ENCODE peak calls at places on chromosomes 4 and X, in five cellular contexts. Q, O, A, G and J are unnamed samples.

GRCh38 chrX:153687121-153688039 is at the start of gene SLC6A8:
- DNase-seq in Q (peak), A (peak), G (peak), O (peak), J (peak)

GRCh38 chr4:181364504-181364903 is 878.7 kb upstream of the TENM3 start:
- DNase-seq in A (no peak), O (no peak), G (no peak), Q (no peak), J (no peak)

GRCh38 chrX:2705036-2705435 is 13.9 kb downstream of the CD99 start:
- DNase-seq in A (no peak), G (no peak), O (no peak), Q (no peak), J (no peak)

GRCh38 chrX:10186355-10186754 is 29.6 kb downstream of the CLCN4 start:
- DNase-seq in Q (no peak), O (no peak), A (no peak), G (no peak), J (no peak)

GRCh38 chrX:108312011-108312410 is 126.2 kb downstream of the COL4A6 start:
- DNase-seq in G (no peak), O (no peak), A (no peak), Q (no peak), J (no peak)

GRCh38 chrX:115324194-115324593 is 34.7 kb downstream of the LUZP4 start:
- DNase-seq in G (no peak), A (no peak), Q (no peak), O (no peak), J (peak)

GRCh38 chr4:23733476-23733875 is 156.4 kb downstream of the PPARGC1A start:
- DNase-seq in A (no peak), Q (no peak), O (no peak), G (no peak), J (no peak)

GRCh38 chr4:123599061-123599919 is 202.7 kb downstream of the SPRY1 start:
- DNase-seq in G (no peak), Q (no peak), A (no peak), O (no peak), J (peak)

GRCh38 chrX:10280061-10280460 is 123.3 kb downstream of the CLCN4 start:
- DNase-seq in A (no peak), G (no peak), O (no peak), Q (no peak), J (no peak)

GRCh38 chr4:75107703-75108612 is 175.0 kb downstream of the PARM1 start:
- DNase-seq in G (no peak), A (no peak), O (no peak), Q (no peak), J (no peak)

GRCh38 chr4:6889101-6889735 is 20.4 kb upstream of the TBC1D14 start:
- DNase-seq in O (no peak), Q (peak), G (no peak), A (no peak), J (no peak)

GRCh38 chr4:165177725-165178666 is 29.4 kb upstream of the KLHL2 start:
- DNase-seq in G (no peak), O (no peak), Q (no peak), A (no peak), J (no peak)

GRCh38 chr4:138242830-138243149 is 641 bp upstream of the SLC7A11 start:
- DNase-seq in A (no peak), G (no peak), Q (no peak), O (no peak), J (no peak)

GRCh38 chrX:101370888-101371504 is 15.0 kb downstream of the BTK start:
- DNase-seq in Q (no peak), O (no peak), G (no peak), A (no peak), J (no peak)

GRCh38 chrX:67607436-67607835 is 63.6 kb downstream of the AR start:
- DNase-seq in A (no peak), O (no peak), G (no peak), Q (no peak), J (no peak)

GRCh38 chr4:33940281-33940680 is 2304.0 kb downstream of the ARAP2 start:
- DNase-seq in G (no peak), Q (no peak), A (no peak), O (no peak), J (no peak)

GRCh38 chr4:169160825-169161224 is 109.9 kb downstream of the SH3RF1 start:
- DNase-seq in A (peak), Q (no peak), O (no peak), G (no peak), J (peak)

GRCh38 chr4:31998807-31999206 is 1278.6 kb downstream of the PCDH7 start:
- DNase-seq in Q (no peak), G (no peak), O (no peak), A (no peak), J (no peak)

GRCh38 chrX:134933911-134934310 is 56.9 kb upstream of the SMIM10 start:
- DNase-seq in G (no peak), Q (no peak), O (no peak), A (no peak), J (no peak)

GRCh38 chrX:131279197-131279596 is 9.9 kb downstream of the IGSF1 start:
- DNase-seq in O (no peak), G (no peak), Q (no peak), A (no peak), J (no peak)

GRCh38 chr4:77697860-77698599 is 92.4 kb downstream of the CXCL13 start:
- DNase-seq in Q (no peak), O (no peak), G (peak), A (peak), J (no peak)

GRCh38 chr4:173420324-173420752 is 21.4 kb upstream of the SCRG1 start:
- DNase-seq in O (no peak), Q (no peak), A (peak), G (no peak), J (no peak)

GRCh38 chr4:94208268-94208667 is 603 bp downstream of the SMARCAD1 start:
- DNase-seq in Q (no peak), A (no peak), G (no peak), O (no peak), J (no peak)

GRCh38 chrX:13478740-13479451 is 90.5 kb upstream of the EGFL6 start:
- DNase-seq in G (no peak), O (no peak), A (no peak), Q (no peak), J (no peak)

GRCh38 chr4:21451032-21451431 is 497.5 kb downstream of the KCNIP4 start:
- DNase-seq in A (no peak), O (no peak), Q (no peak), G (no peak), J (no peak)

GRCh38 chr4:24195976-24196736 is 306.3 kb upstream of the PPARGC1A start:
- DNase-seq in G (no peak), Q (no peak), O (no peak), A (no peak), J (no peak)

GRCh38 chr4:5647351-5647750 is 61.0 kb downstream of the EVC2 start:
- DNase-seq in O (no peak), Q (no peak), A (no peak), G (no peak), J (no peak)

GRCh38 chr4:12729384-12729783 is 754.8 kb downstream of the RAB28 start:
- DNase-seq in G (no peak), O (no peak), A (peak), Q (no peak), J (no peak)

GRCh38 chr4:68871772-68872441 is 56.1 kb downstream of the UGT2B10 start:
- DNase-seq in A (no peak), Q (no peak), G (no peak), O (no peak), J (no peak)

GRCh38 chrX:413322-414201 is 26.9 kb upstream of the PPP2R3B start:
- DNase-seq in Q (no peak), A (peak), O (no peak), G (no peak), J (no peak)

GRCh38 chrX:19953145-19953544 is 37.7 kb downstream of the BCLAF3 start:
- DNase-seq in A (no peak), O (no peak), Q (no peak), G (no peak), J (no peak)